ENCODE peak calls at places on chromosomes 7 and 10, in four cellular contexts. G is AG04449, W is K562, B is left ventricle myocardium inferior. V is an unnamed sample.

GRCh38 chr7:130822642-130823041 is 88.6 kb upstream of the KLF14 start:
- DNase-seq in G (no peak), W (no peak), B (no peak), V (no peak)

GRCh38 chr10:101495324-101495925 is 92.6 kb downstream of the POLL start:
- DNase-seq in G (no peak), W (peak), B (no peak), V (no peak)

GRCh38 chr10:2077231-2077630 is 339.9 kb upstream of the ADARB2 start:
- DNase-seq in G (no peak), W (no peak), B (no peak), V (no peak)

GRCh38 chr7:47383064-47383463 is 198.8 kb downstream of the TNS3 start:
- DNase-seq in G (no peak), W (no peak), B (no peak), V (no peak)

GRCh38 chr7:63071920-63072319 is 926.7 kb upstream of the ZNF722 start:
- DNase-seq in G (no peak), W (no peak), B (no peak), V (no peak)

GRCh38 chr10:49090696-49091338 is 24.5 kb downstream of the VSTM4 start:
- DNase-seq in G (no peak), W (no peak), B (no peak), V (no peak)

GRCh38 chr10:93954726-93955363 is 38.9 kb upstream of the PLCE1 start:
- DNase-seq in G (no peak), W (no peak), B (no peak), V (no peak)

GRCh38 chr7:73919694-73920375 is 58.9 kb downstream of the TMEM270 start:
- DNase-seq in G (no peak), W (no peak), B (no peak), V (no peak)

GRCh38 chr10:73906524-73907447 is 4.1 kb upstream of the PLAU start:
- DNase-seq in G (peak), W (no peak), B (peak), V (peak)

GRCh38 chr7:96596120-96596826 is 113.4 kb downstream of the SEM1 start:
- DNase-seq in G (no peak), W (no peak), B (no peak), V (no peak)

GRCh38 chr7:35716038-35716803 is 21.3 kb upstream of the HERPUD2 start:
- DNase-seq in G (no peak), W (no peak), B (no peak), V (no peak)

GRCh38 chr7:104207348-104207730 is 474 bp downstream of the ORC5 start:
- DNase-seq in G (no peak), W (no peak), B (no peak), V (no peak)

GRCh38 chr7:56009695-56010094 is 41.5 kb downstream of the PSPH start:
- DNase-seq in G (no peak), W (no peak), B (no peak), V (no peak)

GRCh38 chr7:140876519-140877248 is 48.0 kb downstream of the BRAF start:
- DNase-seq in G (peak), W (no peak), B (no peak), V (no peak)

GRCh38 chr10:123475466-123475865 is 190.7 kb upstream of the GPR26 start:
- DNase-seq in G (no peak), W (no peak), B (no peak), V (no peak)

GRCh38 chr10:122780391-122780790 is 65.3 kb downstream of the CUZD1 start:
- DNase-seq in G (no peak), W (no peak), B (no peak), V (no peak)

GRCh38 chr7:26760499-26760898 is 103.9 kb downstream of the SKAP2 start:
- DNase-seq in G (no peak), W (no peak), B (no peak), V (no peak)

GRCh38 chr7:42493436-42494198 is 256.6 kb upstream of the GLI3 start:
- DNase-seq in G (peak), W (peak), B (peak), V (peak)

GRCh38 chr7:32515890-32516550 is 20.7 kb downstream of the AVL9 start:
- DNase-seq in G (no peak), W (no peak), B (no peak), V (no peak)

GRCh38 chr10:99232357-99232999 is 3.2 kb downstream of the HPSE2 start:
- DNase-seq in G (no peak), W (no peak), B (no peak), V (peak)

GRCh38 chr10:87683356-87683755 is 23.7 kb downstream of the PAPSS2 start:
- DNase-seq in G (no peak), W (no peak), B (no peak), V (no peak)

GRCh38 chr10:88866454-88866853 is 13.6 kb upstream of the STAMBPL1 start:
- DNase-seq in G (no peak), W (no peak), B (no peak), V (no peak)

GRCh38 chr7:23067271-23067670 is 38.3 kb upstream of the KLHL7 start:
- DNase-seq in G (peak), W (no peak), B (no peak), V (no peak)

GRCh38 chr7:93048136-93048930 is 69.4 kb downstream of the SAMD9 start:
- DNase-seq in G (no peak), W (no peak), B (no peak), V (no peak)

GRCh38 chr7:128381161-128381821 is 19.8 kb upstream of the PRRT4 start:
- DNase-seq in G (no peak), W (peak), B (peak), V (peak)

GRCh38 chr7:144118341-144118740 is 4.6 kb upstream of the OR2A14 start:
- DNase-seq in G (no peak), W (no peak), B (no peak), V (no peak)

GRCh38 chr7:26237035-26237807 is 35.7 kb downstream of the CBX3 start:
- DNase-seq in G (no peak), W (no peak), B (no peak), V (no peak)

GRCh38 chr10:31133628-31134302 is 102.1 kb upstream of the ZNF438 start:
- DNase-seq in G (no peak), W (peak), B (peak), V (peak)

GRCh38 chr10:84204122-84204521 is 9.8 kb downstream of the CDHR1 start:
- DNase-seq in G (no peak), W (peak), B (no peak), V (no peak)

GRCh38 chr7:134548877-134549276 is at the start of gene AKR1B15:
- DNase-seq in G (no peak), W (no peak), B (no peak), V (no peak)

GRCh38 chr10:29991382-29991781 is 68.0 kb downstream of the JCAD start:
- DNase-seq in G (no peak), W (no peak), B (no peak), V (no peak)

DNA sequence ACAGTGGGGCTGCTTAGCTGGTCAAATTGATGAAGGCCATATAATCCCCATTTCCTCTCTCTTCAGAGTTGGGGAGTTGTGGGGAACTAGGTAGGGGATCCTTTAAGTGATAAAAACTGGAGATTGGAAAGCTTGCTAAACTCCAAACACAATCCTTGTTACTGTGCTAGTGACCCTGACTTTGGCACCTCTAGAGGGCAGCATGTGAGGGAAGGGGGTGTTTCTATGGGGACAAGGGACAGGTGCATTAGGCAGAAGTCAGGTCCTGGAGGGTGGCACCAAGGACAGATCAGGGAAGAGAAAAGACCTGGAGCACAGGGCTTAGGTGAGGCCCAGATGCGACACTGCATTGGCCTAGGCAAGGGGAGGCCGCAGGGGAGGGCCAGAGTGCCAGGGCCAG is 66.9 kb downstream of the CDHR3 start:
- DNase-seq in G (no peak), W (peak), B (no peak), V (no peak)
- TF ChIP-seq CTCF in G (no peak), W (peak), B (no peak), V (no peak)

GRCh38 chr7:48426966-48427555 is 255.8 kb downstream of the ABCA13 start:
- DNase-seq in G (no peak), W (no peak), B (no peak), V (no peak)

GRCh38 chr7:48426331-48426965 is 255.2 kb downstream of the ABCA13 start:
- DNase-seq in G (no peak), W (no peak), B (no peak), V (no peak)

GRCh38 chr7:48421357-48421756 is 250.1 kb downstream of the ABCA13 start:
- DNase-seq in G (peak), W (no peak), B (no peak), V (no peak)

GRCh38 chr7:48427671-48428070 is 256.4 kb downstream of the ABCA13 start:
- DNase-seq in G (no peak), W (no peak), B (no peak), V (no peak)

GRCh38 chr7:48424731-48425130 is 253.5 kb downstream of the ABCA13 start:
- DNase-seq in G (no peak), W (no peak), B (no peak), V (no peak)
- TF ChIP-seq CTCF in G (no peak), W (peak), B (peak), V (peak)

GRCh38 chr7:116162992-116163391 is 47.3 kb upstream of the TES start:
- DNase-seq in G (no peak), W (no peak), B (no peak), V (no peak)
- TF ChIP-seq CTCF in G (no peak), W (no peak), B (no peak), V (no peak)

DNA sequence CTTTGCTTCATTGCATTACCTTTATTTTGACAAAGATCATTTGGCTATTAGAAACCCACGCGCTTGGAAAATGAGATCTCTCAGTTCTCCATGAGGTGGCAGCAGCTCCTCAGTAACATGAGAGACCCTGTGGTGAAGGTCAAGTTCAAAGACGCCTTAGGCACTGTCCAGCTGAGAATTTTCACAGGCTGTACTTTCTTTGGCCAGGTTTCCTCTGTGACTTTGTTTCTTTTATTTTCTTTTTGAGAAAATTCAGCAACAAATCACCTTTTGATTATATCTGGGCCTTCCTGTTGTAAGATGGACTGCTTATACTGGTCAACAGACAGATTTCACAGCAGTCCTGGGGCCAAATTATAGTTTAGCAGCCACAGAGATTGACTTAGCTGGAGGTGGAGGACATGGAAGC is 54.5 kb downstream of the RAB18 start:
- DNase-seq in G (peak), W (peak), B (peak), V (peak)
- TF ChIP-seq CTCF in G (peak), W (peak), B (peak), V (peak)

GRCh38 chr7:139286144-139286543 is 55.0 kb upstream of the FMC1 start:
- DNase-seq in G (no peak), W (no peak), B (no peak), V (no peak)

DNA sequence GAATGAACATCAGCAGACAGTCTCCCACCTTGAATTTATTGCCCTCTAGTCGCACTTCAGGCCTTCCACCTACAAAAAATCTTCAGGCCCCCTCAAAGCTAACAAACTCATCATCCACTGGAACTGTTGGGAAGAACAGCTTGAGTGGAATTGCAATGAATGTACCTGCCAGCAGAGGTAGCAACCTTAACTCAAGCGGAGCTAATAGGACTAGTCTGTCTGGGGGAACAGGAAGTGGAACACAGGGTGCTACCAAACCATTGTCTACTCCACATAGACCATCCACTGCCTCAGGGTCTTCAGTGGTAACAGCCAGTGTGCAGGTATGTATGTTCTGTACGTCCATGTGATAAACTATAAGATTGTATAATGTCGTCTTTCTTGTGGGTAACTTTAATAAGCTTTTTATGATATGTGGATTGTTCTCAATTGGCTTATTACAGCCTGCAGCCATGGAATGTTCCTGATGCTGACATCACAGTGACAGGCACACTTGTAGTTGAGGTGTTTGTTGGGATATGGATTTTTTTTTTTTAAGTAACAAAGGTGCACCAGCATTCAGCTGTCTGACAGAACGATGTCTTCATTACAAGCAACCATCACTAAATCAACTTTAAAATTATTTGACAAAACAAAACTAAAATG is 53.3 kb downstream of the UBN2 start:
- DNase-seq in G (no peak), W (no peak), B (no peak), V (no peak)
- TF ChIP-seq CTCF in G (no peak), W (peak), B (no peak), V (no peak)

GRCh38 chr7:137657476-137658193 is 189.1 kb downstream of the DGKI start:
- DNase-seq in G (no peak), W (no peak), B (no peak), V (no peak)

GRCh38 chr7:137658194-137658900 is 188.4 kb downstream of the DGKI start:
- DNase-seq in G (no peak), W (no peak), B (no peak), V (no peak)

GRCh38 chr7:137656850-137657232 is 189.9 kb downstream of the DGKI start:
- DNase-seq in G (no peak), W (no peak), B (no peak), V (no peak)

GRCh38 chr7:137655804-137656203 is 191.0 kb downstream of the DGKI start:
- DNase-seq in G (no peak), W (no peak), B (no peak), V (no peak)

GRCh38 chr7:137656227-137656849 is 190.4 kb downstream of the DGKI start:
- DNase-seq in G (no peak), W (peak), B (peak), V (peak)
- TF ChIP-seq CTCF in G (peak), W (peak), B (peak), V (peak)